ENCODE peak calls at places on chromosomes 5 and 9, in seven cellular contexts. O is neural progenitor cell, P is A549, M is brain microvascular endothelial cell, Q is left ventricle myocardium inferior, J is suprapubic skin, I is thyroid gland. S is an unnamed sample.

GRCh38 chr9:15127831-15128230 is 179.2 kb downstream of the TTC39B start:
- DNase-seq in O (no peak), P (no peak), M (no peak), Q (no peak), J (no peak), I (no peak), S (no peak)

GRCh38 chr5:166617507-166617906 is 1673.9 kb upstream of the WWC1 start:
- DNase-seq in O (no peak), P (no peak), M (no peak), Q (no peak), J (no peak), I (no peak), S (no peak)

GRCh38 chr5:147822686-147823491 is 8.6 kb downstream of the SPINK1 start:
- DNase-seq in O (peak), P (peak), M (peak), Q (peak), J (no peak), I (peak), S (peak)

GRCh38 chr5:55986931-55987330 is 7.8 kb downstream of the IL6ST start:
- DNase-seq in O (no peak), P (no peak), M (no peak), Q (no peak), J (no peak), I (no peak), S (no peak)

GRCh38 chr5:45795458-45795857 is 99.3 kb upstream of the HCN1 start:
- DNase-seq in O (no peak), P (no peak), M (no peak), Q (no peak), J (no peak), I (no peak), S (no peak)

GRCh38 chr9:84375954-84376353 is 35.4 kb upstream of the SLC28A3 start:
- DNase-seq in O (no peak), P (no peak), M (no peak), Q (no peak), J (no peak), I (no peak), S (no peak)

GRCh38 chr9:130421154-130421801 is 23.5 kb upstream of the ASS1 start:
- DNase-seq in O (no peak), P (no peak), M (no peak), Q (no peak), J (no peak), I (no peak), S (no peak)

GRCh38 chr9:7033611-7034010 is 275.8 kb downstream of the KDM4C start:
- DNase-seq in O (no peak), P (no peak), M (no peak), Q (no peak), J (no peak), I (no peak), S (no peak)

GRCh38 chr9:18979367-18979766 is 53.6 kb downstream of the SAXO1 start:
- DNase-seq in O (no peak), P (no peak), M (peak), Q (no peak), J (no peak), I (no peak), S (no peak)

GRCh38 chr5:119072496-119072895 is 1.6 kb downstream of the DMXL1 start:
- DNase-seq in O (no peak), P (no peak), M (no peak), Q (no peak), J (no peak), I (no peak), S (no peak)

GRCh38 chr5:126394211-126394828 is 28.9 kb upstream of the GRAMD2B start:
- DNase-seq in O (no peak), P (no peak), M (no peak), Q (no peak), J (no peak), I (no peak), S (no peak)

GRCh38 chr5:110335361-110336046 is 391.0 kb downstream of the TMEM232 start:
- DNase-seq in O (no peak), P (no peak), M (peak), Q (no peak), J (no peak), I (no peak), S (no peak)

GRCh38 chr9:34551751-34552605 is 29.2 kb upstream of the ENHO start:
- DNase-seq in O (no peak), P (no peak), M (no peak), Q (no peak), J (peak), I (peak), S (peak)

GRCh38 chr9:135978650-135979461 is 17.7 kb upstream of the UBAC1 start:
- DNase-seq in O (no peak), P (no peak), M (no peak), Q (no peak), J (no peak), I (no peak), S (no peak)

GRCh38 chr9:3696368-3696767 is 170.6 kb upstream of the RFX3 start:
- DNase-seq in O (no peak), P (no peak), M (no peak), Q (no peak), J (no peak), I (no peak), S (no peak)

GRCh38 chr5:3361811-3362605 is 233.6 kb upstream of the IRX1 start:
- DNase-seq in O (no peak), P (no peak), M (no peak), Q (no peak), J (peak), I (no peak), S (no peak)

GRCh38 chr5:93100976-93101375 is 480.0 kb downstream of the NR2F1-AS1 start:
- DNase-seq in O (no peak), P (no peak), M (peak), Q (no peak), J (no peak), I (no peak), S (no peak)

GRCh38 chr5:11182441-11183080 is 421.5 kb upstream of the DAP start:
- DNase-seq in O (peak), P (peak), M (peak), Q (no peak), J (no peak), I (no peak), S (no peak)

GRCh38 chr5:76918539-76918938 is 34.3 kb upstream of the CRHBP start:
- DNase-seq in O (no peak), P (no peak), M (no peak), Q (no peak), J (no peak), I (no peak), S (no peak)

GRCh38 chr9:68777070-68777763 is 72.2 kb downstream of the PIP5K1B start:
- DNase-seq in O (no peak), P (no peak), M (no peak), Q (no peak), J (no peak), I (no peak), S (no peak)

GRCh38 chr5:154346427-154346826 is 99.4 kb upstream of the SAP30L start:
- DNase-seq in O (no peak), P (no peak), M (no peak), Q (no peak), J (no peak), I (no peak), S (no peak)

GRCh38 chr5:74630387-74631087 is 10.0 kb downstream of the ENC1 start:
- DNase-seq in O (no peak), P (peak), M (peak), Q (no peak), J (no peak), I (peak), S (no peak)

GRCh38 chr5:113256671-113257452 is 177.9 kb downstream of the TSSK1B start:
- DNase-seq in O (no peak), P (no peak), M (no peak), Q (no peak), J (no peak), I (no peak), S (no peak)

GRCh38 chr5:11396867-11397266 is 507.4 kb downstream of the CTNND2 start:
- DNase-seq in O (no peak), P (no peak), M (no peak), Q (no peak), J (no peak), I (no peak), S (no peak)

GRCh38 chr9:81389569-81389993 is 299.8 kb downstream of the TLE1 start:
- DNase-seq in O (no peak), P (peak), M (peak), Q (no peak), J (no peak), I (no peak), S (no peak)

GRCh38 chr9:114678847-114679246 is 3.1 kb downstream of the TEX48 start:
- DNase-seq in O (no peak), P (no peak), M (no peak), Q (no peak), J (no peak), I (no peak), S (no peak)

GRCh38 chr9:98287383-98287782 is 31.9 kb upstream of the TBC1D2 start:
- DNase-seq in O (peak), P (peak), M (no peak), Q (no peak), J (no peak), I (no peak), S (no peak)

GRCh38 chr9:38030658-38031057 is 38.4 kb downstream of the SHB start:
- DNase-seq in O (no peak), P (no peak), M (no peak), Q (no peak), J (no peak), I (no peak), S (no peak)

GRCh38 chr5:151697452-151697851 is 10.7 kb upstream of the SPARC start:
- DNase-seq in O (no peak), P (no peak), M (no peak), Q (no peak), J (no peak), I (no peak), S (no peak)

GRCh38 chr5:170121321-170121720 is 15.6 kb downstream of the FOXI1 start:
- DNase-seq in O (no peak), P (no peak), M (no peak), Q (no peak), J (no peak), I (no peak), S (no peak)

DNA sequence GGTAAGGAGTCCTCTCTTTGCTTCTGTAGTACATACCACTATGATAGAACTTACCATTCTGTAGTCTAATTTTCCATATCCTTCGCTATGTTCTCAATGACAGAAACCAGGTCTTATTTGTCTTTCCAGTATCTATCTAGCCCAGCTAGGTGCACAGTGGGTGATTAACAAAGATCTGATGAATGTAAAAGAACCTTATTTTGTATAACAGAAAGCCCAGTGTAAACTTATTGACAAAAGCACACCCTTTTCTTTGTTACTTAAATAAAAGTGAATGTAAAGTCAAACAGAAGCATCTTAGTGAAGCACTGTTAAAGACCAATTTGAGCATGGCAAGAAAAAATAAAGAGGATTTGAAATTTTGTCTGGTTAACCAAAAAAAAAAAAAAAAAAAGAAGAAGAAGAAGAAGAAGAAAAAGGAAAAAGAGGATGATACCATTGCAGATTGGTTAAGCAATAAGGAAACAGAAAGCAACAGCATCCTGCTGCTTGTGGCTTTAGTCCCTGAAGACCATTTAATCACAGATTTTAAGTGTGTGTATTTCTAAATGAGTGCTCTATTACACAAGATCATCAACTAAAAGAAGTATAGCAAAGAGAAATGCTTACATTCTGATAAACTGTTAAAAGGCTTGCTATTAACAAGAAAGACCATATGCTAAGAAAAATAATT is 21.2 kb downstream of the MEGF9 start:
- DNase-seq in O (no peak), P (no peak), M (no peak), Q (no peak), J (no peak), I (no peak), S (no peak)
- H3K27ac ChIP-seq in O (no peak), P (peak), M (no peak), Q (no peak), J (no peak), I (no peak), S (no peak)

GRCh38 chr5:448061-448765 is 5.2 kb downstream of the EXOC3 start:
- DNase-seq in O (no peak), P (no peak), M (no peak), Q (peak), J (peak), I (no peak), S (peak)
- H3K27ac ChIP-seq in O (no peak), P (no peak), M (no peak), Q (no peak), J (no peak), I (no peak), S (no peak)

GRCh38 chr5:79772651-79773050 is 83.0 kb downstream of the CMYA5 start:
- DNase-seq in O (no peak), P (no peak), M (no peak), Q (no peak), J (no peak), I (no peak), S (no peak)

GRCh38 chr5:79771387-79771786 is 81.8 kb downstream of the CMYA5 start:
- DNase-seq in O (no peak), P (no peak), M (peak), Q (no peak), J (no peak), I (no peak), S (no peak)

GRCh38 chr5:79773612-79774011 is 84.0 kb downstream of the CMYA5 start:
- DNase-seq in O (no peak), P (no peak), M (no peak), Q (no peak), J (no peak), I (no peak), S (no peak)

GRCh38 chr5:79774855-79775237 is 85.2 kb downstream of the CMYA5 start:
- DNase-seq in O (no peak), P (no peak), M (no peak), Q (no peak), J (no peak), I (no peak), S (no peak)

GRCh38 chr5:79774171-79774854 is 84.7 kb downstream of the CMYA5 start:
- DNase-seq in O (peak), P (peak), M (no peak), Q (no peak), J (no peak), I (peak), S (no peak)
- H3K27ac ChIP-seq in O (no peak), P (no peak), M (no peak), Q (peak), J (no peak), I (no peak), S (no peak)

GRCh38 chr9:36137392-36138004 is 965 bp downstream of the GLIPR2 start:
- DNase-seq in O (peak), P (no peak), M (no peak), Q (no peak), J (peak), I (peak), S (peak)
- H3K27ac ChIP-seq in O (no peak), P (peak), M (no peak), Q (peak), J (peak), I (no peak), S (peak)

DNA sequence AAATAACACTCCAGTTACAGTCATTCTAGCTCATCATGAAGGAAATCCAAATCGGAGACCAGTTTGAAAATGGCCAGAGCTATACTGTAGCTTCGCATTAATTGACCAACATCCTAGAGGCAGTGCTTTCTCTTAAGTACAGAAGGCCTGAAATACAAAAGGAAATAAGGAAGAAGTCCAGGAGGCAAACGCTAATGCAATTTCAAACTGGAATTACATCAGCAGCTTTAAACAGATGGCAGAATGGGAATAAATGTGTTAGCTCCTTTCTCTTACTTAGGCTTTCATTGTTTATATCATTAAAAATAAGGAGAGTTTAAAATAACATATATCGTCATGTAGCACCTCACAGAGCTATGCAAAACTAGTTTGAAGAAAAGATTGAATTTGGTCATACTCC is 197.0 kb downstream of the SEC61B start:
- DNase-seq in O (no peak), P (no peak), M (no peak), Q (no peak), J (no peak), I (no peak), S (no peak)
- H3K27ac ChIP-seq in O (no peak), P (no peak), M (no peak), Q (no peak), J (no peak), I (no peak), S (no peak)

DNA sequence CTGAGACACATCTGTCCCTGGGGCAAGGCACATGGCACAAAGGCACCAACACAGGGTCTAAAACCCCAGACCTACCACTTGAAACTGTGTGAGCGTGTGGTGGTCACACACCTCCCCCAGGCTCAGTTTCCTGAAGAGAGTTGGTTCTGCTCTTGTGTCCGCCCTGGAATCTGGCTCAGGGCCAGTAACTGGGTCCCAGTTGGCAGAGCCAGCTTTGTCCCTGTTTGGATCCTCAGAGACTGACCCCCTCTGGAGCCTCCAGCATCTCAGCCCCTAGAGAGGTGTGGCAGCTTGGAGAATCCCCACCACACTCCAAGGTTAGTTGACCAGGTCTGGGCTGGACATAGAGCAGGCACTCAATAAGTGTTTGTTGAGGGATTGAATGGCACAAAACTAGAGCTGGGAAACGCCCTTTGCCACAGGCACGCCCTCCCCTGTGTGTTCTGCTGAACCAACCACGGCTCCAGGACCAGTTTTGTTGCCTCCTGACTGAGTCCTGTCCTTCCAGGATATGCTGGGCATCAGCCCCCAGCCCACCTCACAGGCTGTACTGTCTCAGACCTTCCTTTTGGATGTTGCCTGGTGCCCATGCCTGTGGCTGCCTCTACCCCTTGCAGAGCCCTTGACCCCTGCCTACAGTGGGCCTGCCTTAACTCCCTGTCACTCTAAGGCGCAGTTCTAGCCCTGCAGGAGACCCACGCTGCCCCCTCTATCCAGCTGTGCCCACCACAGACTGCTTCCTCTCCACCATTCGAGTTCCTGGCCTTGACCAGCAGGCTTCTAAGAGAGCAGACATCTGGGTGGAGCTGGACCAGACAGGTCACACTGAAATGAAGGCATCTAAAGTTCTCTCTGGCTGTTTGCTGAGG is 3.8 kb upstream of the PDLIM4 start:
- DNase-seq in O (no peak), P (no peak), M (no peak), Q (no peak), J (peak), I (no peak), S (no peak)
- H3K27ac ChIP-seq in O (no peak), P (no peak), M (no peak), Q (peak), J (peak), I (no peak), S (no peak)

DNA sequence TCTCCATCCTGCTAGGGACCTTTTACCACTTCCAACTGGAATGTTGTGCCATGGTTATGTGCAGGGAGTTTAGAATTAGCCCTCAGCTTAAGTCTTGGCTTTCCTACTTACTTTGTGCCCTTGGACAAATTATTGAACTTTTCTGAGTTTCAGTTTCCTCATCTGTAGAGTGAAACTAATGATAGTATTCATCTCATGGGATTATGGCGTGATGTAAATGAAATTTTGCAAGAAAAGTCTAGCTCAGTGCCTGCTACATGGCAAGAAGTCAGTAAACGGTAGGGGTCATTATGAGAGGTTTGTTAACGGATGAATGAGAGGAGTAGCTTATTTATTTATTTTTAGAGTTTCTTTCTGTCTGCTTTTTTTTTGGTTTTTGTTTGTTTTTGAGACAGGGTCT is 1.8 kb downstream of the MVB12B start:
- DNase-seq in O (no peak), P (no peak), M (no peak), Q (no peak), J (no peak), I (no peak), S (no peak)
- H3K27ac ChIP-seq in O (no peak), P (no peak), M (no peak), Q (no peak), J (no peak), I (no peak), S (peak)

DNA sequence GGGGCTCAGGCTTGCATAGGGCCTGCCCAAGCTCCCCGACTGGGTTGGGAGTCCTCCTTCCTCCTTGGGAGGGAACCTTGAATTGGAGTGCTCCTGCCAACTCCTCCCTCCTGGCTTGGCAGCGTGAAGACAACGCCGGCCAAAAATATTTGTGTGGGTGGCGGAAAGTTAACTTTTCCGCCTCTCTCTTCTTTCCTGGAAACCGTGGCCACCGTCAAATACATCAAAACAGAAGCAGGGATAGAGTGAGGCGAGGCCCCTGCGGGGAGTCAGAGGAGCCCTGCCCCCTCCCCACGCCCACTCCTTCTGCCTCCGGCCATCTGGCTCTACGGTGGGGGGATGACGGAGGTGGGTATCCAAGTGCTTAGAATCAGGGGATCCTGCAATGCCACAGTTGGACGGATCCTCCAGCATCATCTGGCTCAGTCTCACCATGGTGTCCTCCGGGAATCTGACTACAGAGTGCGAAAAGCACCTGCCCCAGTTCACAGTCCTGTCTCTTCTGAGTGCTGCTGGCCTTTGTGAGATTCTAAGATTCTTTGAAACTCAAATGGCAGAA is 25.2 kb upstream of the SYNPO start:
- DNase-seq in O (no peak), P (no peak), M (peak), Q (peak), J (no peak), I (peak), S (no peak)
- H3K27ac ChIP-seq in O (no peak), P (no peak), M (no peak), Q (peak), J (no peak), I (peak), S (peak)